ENCODE peak calls at places on chromosomes 11 and 22, in six cellular contexts. One of them, this sample, is unnamed.
A peak's percentile ranks its signal among the peaks of the same experiment; 100 is the strongest.

GRCh38 chr11:68610452-68611116 is 73.8 kb upstream of the GAL start:
- DNase-seq in tibial nerve: no peak
- DNase-seq in IMR-90: peak; percentile 5
- DNase-seq in sigmoid colon: no peak
- DNase-seq in Peyer's patch: no peak
- DNase-seq in spleen: no peak
- DNase-seq in this sample: no peak

GRCh38 chr11:73143126-73143838 is 1.2 kb upstream of the FCHSD2 start:
- DNase-seq in tibial nerve: no peak
- DNase-seq in IMR-90: peak; percentile 58
- DNase-seq in sigmoid colon: no peak
- DNase-seq in Peyer's patch: peak; percentile 58
- DNase-seq in spleen: no peak
- DNase-seq in this sample: no peak

GRCh38 chr22:38760477-38761201 is 4.8 kb upstream of the SUN2 start:
- DNase-seq in tibial nerve: no peak
- DNase-seq in IMR-90: peak; percentile 43
- DNase-seq in sigmoid colon: no peak
- DNase-seq in Peyer's patch: no peak
- DNase-seq in spleen: no peak
- DNase-seq in this sample: no peak

GRCh38 chr11:69825037-69825834 is 6.0 kb upstream of the FGF3 start:
- DNase-seq in tibial nerve: no peak
- DNase-seq in IMR-90: no peak
- DNase-seq in sigmoid colon: no peak
- DNase-seq in Peyer's patch: peak; percentile 78
- DNase-seq in spleen: peak; percentile 66
- DNase-seq in this sample: no peak

GRCh38 chr11:87316491-87316890 is 278.8 kb downstream of the TMEM135 start:
- DNase-seq in tibial nerve: no peak
- DNase-seq in IMR-90: no peak
- DNase-seq in sigmoid colon: no peak
- DNase-seq in Peyer's patch: no peak
- DNase-seq in spleen: no peak
- DNase-seq in this sample: no peak

GRCh38 chr11:112248216-112248615 is 12.4 kb downstream of the PLET1 start:
- DNase-seq in tibial nerve: no peak
- DNase-seq in IMR-90: peak; percentile 89
- DNase-seq in sigmoid colon: no peak
- DNase-seq in Peyer's patch: no peak
- DNase-seq in spleen: no peak
- DNase-seq in this sample: no peak

GRCh38 chr11:106853850-106854401 is 164.3 kb downstream of the GUCY1A2 start:
- DNase-seq in tibial nerve: no peak
- DNase-seq in IMR-90: no peak
- DNase-seq in sigmoid colon: no peak
- DNase-seq in Peyer's patch: no peak
- DNase-seq in spleen: peak; percentile 39
- DNase-seq in this sample: no peak

GRCh38 chr11:22976146-22976545 is 115.9 kb upstream of the CCDC179 start:
- DNase-seq in tibial nerve: no peak
- DNase-seq in IMR-90: peak; percentile 91
- DNase-seq in sigmoid colon: no peak
- DNase-seq in Peyer's patch: no peak
- DNase-seq in spleen: no peak
- DNase-seq in this sample: no peak

GRCh38 chr22:31105282-31105929 is 2.0 kb downstream of the SELENOM start:
- DNase-seq in tibial nerve: no peak
- DNase-seq in IMR-90: no peak
- DNase-seq in sigmoid colon: peak; percentile 79
- DNase-seq in Peyer's patch: no peak
- DNase-seq in spleen: peak; percentile 35
- DNase-seq in this sample: no peak

GRCh38 chr22:31104869-31105268 is 2.5 kb downstream of the SELENOM start:
- DNase-seq in tibial nerve: no peak
- DNase-seq in IMR-90: no peak
- DNase-seq in sigmoid colon: peak; percentile 83
- DNase-seq in Peyer's patch: no peak
- DNase-seq in spleen: peak; percentile 69
- DNase-seq in this sample: no peak

GRCh38 chr22:31106651-31107205 is 640 bp downstream of the SELENOM start:
- DNase-seq in tibial nerve: no peak
- DNase-seq in IMR-90: peak; percentile 55
- DNase-seq in sigmoid colon: peak; percentile 82
- DNase-seq in Peyer's patch: no peak
- DNase-seq in spleen: no peak
- DNase-seq in this sample: peak; percentile 39

GRCh38 chr22:31106001-31106571 is 1.3 kb downstream of the SELENOM start:
- DNase-seq in tibial nerve: no peak
- DNase-seq in IMR-90: no peak
- DNase-seq in sigmoid colon: peak; percentile 84
- DNase-seq in Peyer's patch: no peak
- DNase-seq in spleen: peak; percentile 65
- DNase-seq in this sample: peak; percentile 40

GRCh38 chr22:31107206-31108118 is at the start of gene SELENOM:
- DNase-seq in tibial nerve: peak; percentile 93
- DNase-seq in IMR-90: peak; percentile 98
- DNase-seq in sigmoid colon: peak; percentile 99
- DNase-seq in Peyer's patch: peak; percentile 98
- DNase-seq in spleen: peak; percentile 97
- DNase-seq in this sample: peak; percentile 97
- TF ChIP-seq POLR2A in tibial nerve: peak; percentile 92
- TF ChIP-seq POLR2A in IMR-90: peak; percentile 95
- TF ChIP-seq POLR2A in sigmoid colon: peak; percentile 96
- TF ChIP-seq POLR2A in Peyer's patch: no peak
- TF ChIP-seq POLR2A in spleen: no peak
- TF ChIP-seq POLR2A in this sample: peak; percentile 95

DNA sequence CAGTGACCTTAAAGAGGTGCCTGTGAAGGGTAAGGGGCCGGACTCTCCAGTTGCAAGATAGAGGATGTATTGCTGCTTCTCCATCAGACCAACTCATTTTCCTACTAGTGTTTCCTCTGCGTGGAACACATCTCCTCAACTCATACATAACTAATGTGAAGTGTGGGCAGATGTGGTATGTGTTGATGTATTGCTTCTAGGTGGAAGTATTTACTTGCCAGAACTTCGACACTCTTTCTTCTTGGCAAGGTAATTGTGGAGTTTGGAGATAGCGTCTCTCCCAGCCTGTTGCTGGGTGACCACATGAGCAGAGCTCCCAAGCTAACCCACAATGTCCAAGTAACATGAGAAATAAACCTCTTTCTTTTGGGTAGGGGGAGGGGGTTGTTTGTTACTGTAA is 456.9 kb downstream of the DYNC2H1 start:
- DNase-seq in tibial nerve: no peak
- DNase-seq in IMR-90: no peak
- DNase-seq in sigmoid colon: no peak
- DNase-seq in Peyer's patch: no peak
- DNase-seq in spleen: no peak
- DNase-seq in this sample: no peak
- H3K9me3 ChIP-seq in tibial nerve: no peaks in the 10 kb centered on the region
- H3K9me3 ChIP-seq in IMR-90: peaks cover 2% of the 10 kb centered on the region
- H3K9me3 ChIP-seq in sigmoid colon: no peaks in the 10 kb centered on the region
- H3K9me3 ChIP-seq in Peyer's patch: no peaks in the 10 kb centered on the region
- H3K9me3 ChIP-seq in spleen: no peaks in the 10 kb centered on the region
- H3K9me3 ChIP-seq in this sample: no peaks in the 10 kb centered on the region

DNA sequence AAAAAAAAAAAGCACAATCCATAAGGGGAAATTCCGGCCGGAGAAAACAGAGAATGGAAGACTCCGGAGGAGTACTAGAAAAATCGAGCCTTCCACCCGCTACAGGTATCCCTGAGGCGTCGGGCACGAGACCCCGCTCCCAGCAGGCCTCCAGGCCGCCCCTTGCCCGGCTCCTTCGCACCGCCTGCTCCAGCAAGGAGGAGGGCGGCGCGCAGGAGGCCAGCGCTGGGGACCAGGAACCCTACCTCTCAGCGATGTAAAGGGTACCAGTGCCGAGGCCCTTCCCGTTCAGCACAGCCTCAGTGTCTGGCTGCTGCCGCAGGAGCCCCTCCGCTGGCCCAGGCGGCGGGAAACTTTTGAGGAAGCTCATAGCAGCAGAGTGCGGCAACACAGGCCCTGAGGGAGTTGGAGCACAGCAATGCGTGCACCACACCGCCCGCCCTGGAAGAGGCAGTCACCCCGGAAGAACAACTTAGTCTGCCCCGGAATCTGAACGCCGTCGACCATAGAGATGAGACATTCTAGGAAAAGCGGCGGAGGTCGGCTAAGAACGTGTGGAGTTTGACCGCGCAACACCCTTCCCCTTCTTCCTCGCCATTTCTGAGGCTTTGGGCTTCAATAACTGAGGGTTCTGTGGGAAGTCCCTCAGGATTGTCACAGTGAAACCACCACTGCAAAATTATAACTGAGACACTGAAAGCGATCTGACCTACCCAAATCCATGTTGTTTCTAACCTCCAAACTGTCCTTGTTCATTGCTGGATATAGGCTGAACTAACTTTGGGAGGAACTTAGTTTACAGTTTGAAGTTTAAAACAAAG is at the start of gene CLNS1A:
- DNase-seq in tibial nerve: peak; percentile 70
- DNase-seq in IMR-90: peak; percentile 85
- DNase-seq in sigmoid colon: peak; percentile 90
- DNase-seq in Peyer's patch: peak; percentile 93
- DNase-seq in spleen: peak; percentile 94
- DNase-seq in this sample: peak; percentile 83
- TF ChIP-seq POLR2A in tibial nerve: peak; percentile 62
- TF ChIP-seq POLR2A in IMR-90: peak; percentile 72
- TF ChIP-seq POLR2A in sigmoid colon: peak; percentile 58
- TF ChIP-seq POLR2A in Peyer's patch: peak; percentile 62
- TF ChIP-seq POLR2A in spleen: no peak
- TF ChIP-seq POLR2A in this sample: peak; percentile 78

DNA sequence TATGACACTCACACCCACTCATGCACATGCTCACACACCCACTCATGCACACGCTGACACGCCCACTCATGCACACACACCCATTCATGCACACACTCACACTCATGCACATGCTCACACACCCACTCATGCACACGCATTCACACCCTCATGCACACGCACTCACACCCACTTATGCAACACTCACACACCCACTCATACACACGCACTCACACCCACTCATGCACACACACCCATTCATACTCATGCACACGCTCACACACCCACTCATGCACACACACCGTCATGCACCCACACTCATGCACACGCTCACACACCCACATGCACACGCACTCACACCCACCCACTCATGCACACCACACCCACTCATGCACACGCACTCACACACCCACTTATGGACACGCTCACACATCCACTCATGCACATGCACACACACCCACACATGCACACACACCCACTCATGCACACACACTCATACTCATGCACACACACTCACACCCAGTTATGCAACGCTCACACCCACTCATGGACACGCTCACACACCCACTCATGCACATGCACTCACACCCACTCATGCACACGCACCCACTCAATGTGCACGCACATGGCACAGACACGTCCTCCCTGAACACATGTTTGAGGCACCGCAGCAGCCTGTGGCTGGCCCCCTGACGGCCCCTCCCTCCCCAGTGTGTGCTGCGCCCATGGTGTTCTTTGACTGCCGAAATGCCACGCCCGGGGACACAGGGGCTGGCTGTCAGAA is 17.9 kb downstream of the MUC5AC start:
- DNase-seq in tibial nerve: no peak
- DNase-seq in IMR-90: no peak
- DNase-seq in sigmoid colon: no peak
- DNase-seq in Peyer's patch: no peak
- DNase-seq in spleen: no peak
- DNase-seq in this sample: no peak
- H3K9me3 ChIP-seq in tibial nerve: no peaks in the 10 kb centered on the region
- H3K9me3 ChIP-seq in IMR-90: peaks cover 2% of the 10 kb centered on the region
- H3K9me3 ChIP-seq in sigmoid colon: no peaks in the 10 kb centered on the region
- H3K9me3 ChIP-seq in Peyer's patch: no peaks in the 10 kb centered on the region
- H3K9me3 ChIP-seq in spleen: no peaks in the 10 kb centered on the region
- H3K9me3 ChIP-seq in this sample: no peaks in the 10 kb centered on the region

DNA sequence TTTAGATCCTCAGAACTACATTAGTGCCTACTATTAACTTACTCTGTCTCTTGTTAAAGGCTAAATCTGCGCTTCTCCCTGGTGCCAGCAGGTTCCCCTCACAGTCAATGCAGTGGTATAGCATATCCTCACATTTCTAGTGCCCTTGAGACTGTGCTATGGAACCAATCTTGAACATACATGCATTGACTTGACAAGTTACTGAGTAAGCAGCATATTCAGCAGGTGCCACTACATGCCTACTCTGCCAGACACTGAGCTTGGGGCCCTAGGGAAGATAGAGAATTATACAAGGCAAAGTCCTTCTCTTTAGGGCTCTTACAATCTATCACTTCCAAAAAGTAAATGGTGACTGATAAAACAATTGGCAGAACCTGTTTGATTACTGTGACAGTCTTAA is 3.2 kb downstream of the FUT4 start:
- DNase-seq in tibial nerve: no peak
- DNase-seq in IMR-90: no peak
- DNase-seq in sigmoid colon: no peak
- DNase-seq in Peyer's patch: peak; percentile 67
- DNase-seq in spleen: no peak
- DNase-seq in this sample: no peak
- TF ChIP-seq POLR2A in tibial nerve: no peak
- TF ChIP-seq POLR2A in IMR-90: no peak
- TF ChIP-seq POLR2A in sigmoid colon: no peak
- TF ChIP-seq POLR2A in Peyer's patch: peak; percentile 84
- TF ChIP-seq POLR2A in spleen: no peak
- TF ChIP-seq POLR2A in this sample: no peak

This sample was measured in ovary.